ENCODE peak calls at places on chromosomes 7 and 10, in eight cellular contexts. One of them, this sample, is unnamed. For H3K4me1, the result is how much of the 10 kb centered on the place peaks cover.

GRCh38 chr7:5429253-5429856 is 5.7 kb upstream of the TNRC18 start:
- DNase-seq in PC-9: peak
- DNase-seq in GM23338: peak
- DNase-seq in HCT116: no peak
- DNase-seq in transverse colon: peak
- DNase-seq in A549: no peak
- DNase-seq in psoas muscle: peak
- DNase-seq in aorta: peak
- DNase-seq in this sample: no peak

GRCh38 chr7:123675092-123675473 is 19.4 kb downstream of the LMOD2 start:
- DNase-seq in PC-9: no peak
- DNase-seq in GM23338: no peak
- DNase-seq in HCT116: no peak
- DNase-seq in transverse colon: no peak
- DNase-seq in A549: no peak
- DNase-seq in psoas muscle: no peak
- DNase-seq in aorta: no peak
- DNase-seq in this sample: no peak

GRCh38 chr10:94533027-94533426 is 12.6 kb upstream of the HELLS start:
- DNase-seq in PC-9: no peak
- DNase-seq in GM23338: no peak
- DNase-seq in HCT116: no peak
- DNase-seq in transverse colon: no peak
- DNase-seq in A549: no peak
- DNase-seq in psoas muscle: no peak
- DNase-seq in aorta: no peak
- DNase-seq in this sample: no peak

GRCh38 chr10:22334414-22335203 is 10.7 kb upstream of the SPAG6 start:
- DNase-seq in PC-9: no peak
- DNase-seq in GM23338: peak
- DNase-seq in HCT116: no peak
- DNase-seq in transverse colon: no peak
- DNase-seq in A549: no peak
- DNase-seq in psoas muscle: peak
- DNase-seq in aorta: peak
- DNase-seq in this sample: no peak

GRCh38 chr7:37921340-37921805 is 933 bp downstream of the EPDR1 start:
- DNase-seq in PC-9: no peak
- DNase-seq in GM23338: peak
- DNase-seq in HCT116: no peak
- DNase-seq in transverse colon: peak
- DNase-seq in A549: peak
- DNase-seq in psoas muscle: peak
- DNase-seq in aorta: peak
- DNase-seq in this sample: no peak

GRCh38 chr7:17506090-17506489 is 207.6 kb downstream of the AHR start:
- DNase-seq in PC-9: no peak
- DNase-seq in GM23338: no peak
- DNase-seq in HCT116: no peak
- DNase-seq in transverse colon: peak
- DNase-seq in A549: peak
- DNase-seq in psoas muscle: no peak
- DNase-seq in aorta: no peak
- DNase-seq in this sample: no peak

GRCh38 chr7:100127866-100128601 is 1.3 kb downstream of the MBLAC1 start:
- DNase-seq in PC-9: no peak
- DNase-seq in GM23338: peak
- DNase-seq in HCT116: no peak
- DNase-seq in transverse colon: peak
- DNase-seq in A549: no peak
- DNase-seq in psoas muscle: peak
- DNase-seq in aorta: no peak
- DNase-seq in this sample: peak

GRCh38 chr10:125329056-125329455 is 168.7 kb upstream of the CTBP2 start:
- DNase-seq in PC-9: no peak
- DNase-seq in GM23338: no peak
- DNase-seq in HCT116: no peak
- DNase-seq in transverse colon: no peak
- DNase-seq in A549: no peak
- DNase-seq in psoas muscle: no peak
- DNase-seq in aorta: no peak
- DNase-seq in this sample: no peak

GRCh38 chr7:184768-185264 is 7.6 kb upstream of the FAM20C start:
- DNase-seq in PC-9: no peak
- DNase-seq in GM23338: no peak
- DNase-seq in HCT116: no peak
- DNase-seq in transverse colon: no peak
- DNase-seq in A549: no peak
- DNase-seq in psoas muscle: peak
- DNase-seq in aorta: no peak
- DNase-seq in this sample: no peak

GRCh38 chr7:104926905-104927454 is 87.0 kb upstream of the KMT2E start:
- DNase-seq in PC-9: no peak
- DNase-seq in GM23338: peak
- DNase-seq in HCT116: no peak
- DNase-seq in transverse colon: no peak
- DNase-seq in A549: no peak
- DNase-seq in psoas muscle: no peak
- DNase-seq in aorta: no peak
- DNase-seq in this sample: no peak

GRCh38 chr10:32960022-32960421 is 2.0 kb upstream of the ITGB1 start:
- DNase-seq in PC-9: no peak
- DNase-seq in GM23338: no peak
- DNase-seq in HCT116: no peak
- DNase-seq in transverse colon: no peak
- DNase-seq in A549: peak
- DNase-seq in psoas muscle: no peak
- DNase-seq in aorta: no peak
- DNase-seq in this sample: no peak

GRCh38 chr10:47243791-47244190 is 56.2 kb upstream of the GDF10 start:
- DNase-seq in PC-9: no peak
- DNase-seq in GM23338: no peak
- DNase-seq in HCT116: no peak
- DNase-seq in transverse colon: peak
- DNase-seq in A549: no peak
- DNase-seq in psoas muscle: peak
- DNase-seq in aorta: peak
- DNase-seq in this sample: no peak

GRCh38 chr7:141268614-141269013 is 194.8 kb downstream of the TMEM178B start:
- DNase-seq in PC-9: no peak
- DNase-seq in GM23338: no peak
- DNase-seq in HCT116: no peak
- DNase-seq in transverse colon: no peak
- DNase-seq in A549: no peak
- DNase-seq in psoas muscle: no peak
- DNase-seq in aorta: no peak
- DNase-seq in this sample: no peak

GRCh38 chr10:123945506-123945905 is 53.9 kb upstream of the CPXM2 start:
- DNase-seq in PC-9: no peak
- DNase-seq in GM23338: peak
- DNase-seq in HCT116: peak
- DNase-seq in transverse colon: no peak
- DNase-seq in A549: peak
- DNase-seq in psoas muscle: no peak
- DNase-seq in aorta: no peak
- DNase-seq in this sample: no peak

GRCh38 chr10:52488606-52489485 is 174.8 kb downstream of the DKK1 start:
- DNase-seq in PC-9: peak
- DNase-seq in GM23338: peak
- DNase-seq in HCT116: no peak
- DNase-seq in transverse colon: no peak
- DNase-seq in A549: peak
- DNase-seq in psoas muscle: no peak
- DNase-seq in aorta: no peak
- DNase-seq in this sample: peak

GRCh38 chr10:52758406-52758805 is 14.2 kb downstream of the MBL2 start:
- DNase-seq in PC-9: no peak
- DNase-seq in GM23338: no peak
- DNase-seq in HCT116: no peak
- DNase-seq in transverse colon: no peak
- DNase-seq in A549: no peak
- DNase-seq in psoas muscle: no peak
- DNase-seq in aorta: no peak
- DNase-seq in this sample: no peak

DNA sequence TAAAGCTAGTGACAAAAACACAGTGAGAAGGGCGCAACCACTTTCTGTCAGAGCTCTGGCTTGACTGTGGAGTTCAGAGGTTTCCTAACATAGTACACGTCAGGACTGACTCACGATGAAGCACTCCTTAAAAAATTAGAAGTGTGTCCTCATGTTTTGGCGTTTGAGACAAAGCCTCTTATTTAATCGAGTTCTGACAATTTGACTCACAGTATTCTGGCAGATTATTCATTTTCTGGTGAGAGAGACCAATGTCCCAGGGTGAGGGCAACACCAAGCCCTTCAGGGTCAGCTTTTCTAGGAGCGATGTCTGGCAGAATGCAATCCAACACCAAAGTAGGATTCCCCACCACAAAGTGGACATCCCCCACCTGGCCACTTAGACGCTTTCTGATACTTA is 108.7 kb downstream of the DIP2C start:
- DNase-seq in PC-9: no peak
- DNase-seq in GM23338: no peak
- DNase-seq in HCT116: no peak
- DNase-seq in transverse colon: no peak
- DNase-seq in A549: no peak
- DNase-seq in psoas muscle: no peak
- DNase-seq in aorta: no peak
- DNase-seq in this sample: no peak
- H3K27ac ChIP-seq in PC-9: no peak
- H3K27ac ChIP-seq in GM23338: no peak
- H3K27ac ChIP-seq in HCT116: no peak
- H3K27ac ChIP-seq in transverse colon: peak
- H3K27ac ChIP-seq in A549: no peak
- H3K27ac ChIP-seq in psoas muscle: no peak
- H3K27ac ChIP-seq in aorta: no peak
- H3K27ac ChIP-seq in this sample: no peak

DNA sequence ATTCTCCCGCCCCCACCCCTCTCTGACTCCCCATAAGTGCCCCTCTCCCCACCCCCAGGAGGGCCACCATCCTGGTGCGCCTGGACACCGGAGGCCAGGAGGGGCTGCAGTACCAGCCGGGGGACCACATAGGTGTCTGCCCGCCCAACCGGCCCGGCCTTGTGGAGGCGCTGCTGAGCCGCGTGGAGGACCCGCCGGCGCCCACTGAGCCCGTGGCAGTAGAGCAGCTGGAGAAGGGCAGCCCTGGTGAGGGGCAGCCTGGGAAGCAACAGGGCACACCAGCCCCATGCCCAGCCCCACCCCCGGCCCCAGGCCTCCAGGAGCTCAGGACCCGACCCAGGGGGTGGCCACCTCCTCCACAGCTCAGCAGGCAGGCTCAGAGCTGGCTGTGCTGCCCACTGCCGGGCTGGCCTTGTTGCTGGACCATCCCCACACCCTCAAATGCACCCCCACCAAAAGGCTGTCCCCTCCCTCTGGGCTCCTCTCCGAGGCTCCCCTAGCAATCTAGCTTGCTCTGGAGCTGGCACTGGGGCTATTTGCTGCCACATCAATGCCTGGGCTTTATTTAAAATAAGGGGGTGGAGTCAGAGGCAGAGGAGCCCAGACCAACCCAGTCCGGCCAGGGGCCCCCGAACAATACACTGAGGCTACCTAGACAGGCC is 14.8 kb downstream of the ATG9B start:
- DNase-seq in PC-9: no peak
- DNase-seq in GM23338: peak
- DNase-seq in HCT116: no peak
- DNase-seq in transverse colon: no peak
- DNase-seq in A549: no peak
- DNase-seq in psoas muscle: no peak
- DNase-seq in aorta: no peak
- DNase-seq in this sample: no peak
- H3K4me1 ChIP-seq in PC-9: under half
- H3K4me1 ChIP-seq in GM23338: under half
- H3K4me1 ChIP-seq in HCT116: half or more
- H3K4me1 ChIP-seq in transverse colon: under half
- H3K4me1 ChIP-seq in A549: under half
- H3K4me1 ChIP-seq in psoas muscle: under half
- H3K4me1 ChIP-seq in aorta: under half
- H3K4me1 ChIP-seq in this sample: half or more

DNA sequence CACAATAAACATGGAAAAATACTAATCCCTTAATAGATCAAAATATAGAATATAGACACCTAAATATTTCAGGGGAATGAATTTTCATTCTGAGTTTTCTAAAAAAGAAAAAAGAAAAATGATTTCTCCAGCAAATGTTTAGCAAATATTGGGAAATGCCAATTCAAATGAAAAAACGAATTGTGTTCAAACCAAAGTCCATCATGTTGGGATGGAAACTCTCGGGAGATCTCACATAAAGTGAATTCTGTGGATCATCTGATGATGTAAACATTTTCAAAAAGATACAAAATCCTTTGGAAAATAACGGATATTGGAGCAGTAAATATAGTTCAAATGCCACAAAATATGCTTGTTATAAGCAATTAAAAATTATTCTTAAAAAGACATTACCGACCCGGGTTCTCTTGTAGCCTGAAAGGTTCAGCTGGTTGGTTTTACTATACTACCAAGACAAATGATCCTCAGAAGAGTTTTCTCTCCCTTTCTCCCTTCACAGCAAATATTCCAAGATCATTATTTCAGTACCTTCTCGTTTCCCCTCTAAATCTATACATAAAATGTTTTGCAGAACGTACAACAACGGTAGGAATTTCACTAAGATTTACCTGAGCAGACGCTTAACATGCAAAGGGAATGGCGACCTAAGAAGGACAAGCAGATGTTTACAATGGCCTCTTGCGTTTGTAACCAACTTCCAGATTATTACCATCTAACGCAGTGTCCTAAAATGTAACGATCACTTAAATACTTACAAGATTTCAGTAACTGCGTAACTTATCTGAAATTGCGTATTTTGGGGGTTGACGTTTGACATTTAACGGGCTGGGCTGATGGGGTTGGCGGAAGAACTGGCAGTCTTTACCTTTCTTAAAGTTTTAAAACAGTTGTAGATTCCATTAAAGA is 2.5 kb downstream of the HOXA13 start:
- DNase-seq in PC-9: no peak
- DNase-seq in GM23338: no peak
- DNase-seq in HCT116: no peak
- DNase-seq in transverse colon: no peak
- DNase-seq in A549: no peak
- DNase-seq in psoas muscle: no peak
- DNase-seq in aorta: no peak
- DNase-seq in this sample: no peak
- H3K4me3 ChIP-seq in PC-9: no peak
- H3K4me3 ChIP-seq in GM23338: no peak
- H3K4me3 ChIP-seq in HCT116: no peak
- H3K4me3 ChIP-seq in transverse colon: peak
- H3K4me3 ChIP-seq in A549: no peak
- H3K4me3 ChIP-seq in psoas muscle: no peak
- H3K4me3 ChIP-seq in aorta: no peak
- H3K4me3 ChIP-seq in this sample: no peak

GRCh38 chr10:101827919-101828600 is 9.8 kb upstream of the OGA start:
- DNase-seq in PC-9: no peak
- DNase-seq in GM23338: no peak
- DNase-seq in HCT116: no peak
- DNase-seq in transverse colon: no peak
- DNase-seq in A549: no peak
- DNase-seq in psoas muscle: no peak
- DNase-seq in aorta: peak
- DNase-seq in this sample: no peak
- H3K27ac ChIP-seq in PC-9: no peak
- H3K27ac ChIP-seq in GM23338: no peak
- H3K27ac ChIP-seq in HCT116: no peak
- H3K27ac ChIP-seq in transverse colon: no peak
- H3K27ac ChIP-seq in A549: no peak
- H3K27ac ChIP-seq in psoas muscle: no peak
- H3K27ac ChIP-seq in aorta: no peak
- H3K27ac ChIP-seq in this sample: no peak

GRCh38 chr7:128117691-128118090 is 86.5 kb upstream of the LRRC4 start:
- DNase-seq in PC-9: no peak
- DNase-seq in GM23338: no peak
- DNase-seq in HCT116: no peak
- DNase-seq in transverse colon: no peak
- DNase-seq in A549: no peak
- DNase-seq in psoas muscle: no peak
- DNase-seq in aorta: no peak
- DNase-seq in this sample: no peak
- H3K4me1 ChIP-seq in PC-9: under half
- H3K4me1 ChIP-seq in GM23338: under half
- H3K4me1 ChIP-seq in HCT116: under half
- H3K4me1 ChIP-seq in transverse colon: under half
- H3K4me1 ChIP-seq in A549: under half
- H3K4me1 ChIP-seq in psoas muscle: under half
- H3K4me1 ChIP-seq in aorta: under half
- H3K4me1 ChIP-seq in this sample: under half